ENCODE peak calls at places on chromosomes 2 and 18, in six cellular contexts. E is MM.1S, W is neural progenitor cell, B is fibroblast of lung, Q is IMR-90, L is Karpas-422. R is an unnamed sample.

GRCh38 chr18:39531659-39532058 is 1966.1 kb upstream of the CELF4 start:
- DNase-seq in E (no peak), W (no peak), B (no peak), Q (no peak), L (no peak), R (no peak)

GRCh38 chr2:19800796-19801195 is 101.0 kb downstream of the TTC32 start:
- DNase-seq in E (no peak), W (no peak), B (no peak), Q (no peak), L (no peak), R (no peak)

GRCh38 chr2:1891971-1892486 is 147.7 kb upstream of the PXDN start:
- DNase-seq in E (no peak), W (no peak), B (no peak), Q (no peak), L (no peak), R (no peak)

GRCh38 chr2:86249176-86249842 is 50.1 kb downstream of the MRPL35 start:
- DNase-seq in E (peak; percentile 97), W (no peak), B (peak; percentile 65), Q (peak; percentile 79), L (peak; percentile 54), R (peak; percentile 56)

GRCh38 chr18:49274188-49274714 is 186.2 kb downstream of the DYM start:
- DNase-seq in E (no peak), W (no peak), B (peak; percentile 78), Q (peak; percentile 68), L (no peak), R (no peak)

GRCh38 chr2:237701033-237701858 is 73.9 kb downstream of the LRRFIP1 start:
- DNase-seq in E (no peak), W (no peak), B (no peak), Q (no peak), L (no peak), R (no peak)

GRCh38 chr2:224027070-224027469 is 12.0 kb downstream of the SERPINE2 start:
- DNase-seq in E (no peak), W (peak; percentile 87), B (no peak), Q (no peak), L (no peak), R (no peak)

GRCh38 chr2:212208467-212208866 is 330.1 kb downstream of the ERBB4 start:
- DNase-seq in E (no peak), W (no peak), B (no peak), Q (no peak), L (no peak), R (no peak)

GRCh38 chr2:98705333-98705617 is 25.7 kb downstream of the MGAT4A start:
- DNase-seq in E (no peak), W (no peak), B (no peak), Q (no peak), L (no peak), R (no peak)

GRCh38 chr2:109118321-109118720 is 10.7 kb upstream of the SH3RF3 start:
- DNase-seq in E (no peak), W (no peak), B (no peak), Q (no peak), L (no peak), R (no peak)
- H3K4me2 ChIP-seq in E (no peak overlapping the region), W (no peak overlapping the region), B (no peak overlapping the region), Q (no peak overlapping the region), L (no peak overlapping the region), R (no peak overlapping the region)

GRCh38 chr18:13454363-13455150 is 236.0 kb downstream of the LDLRAD4 start:
- DNase-seq in E (no peak), W (no peak), B (no peak), Q (no peak), L (no peak), R (no peak)

GRCh38 chr18:13456736-13457271 is 238.2 kb downstream of the LDLRAD4 start:
- DNase-seq in E (no peak), W (no peak), B (no peak), Q (no peak), L (no peak), R (no peak)

GRCh38 chr18:13455960-13456471 is 237.5 kb downstream of the LDLRAD4 start:
- DNase-seq in E (no peak), W (no peak), B (no peak), Q (no peak), L (no peak), R (no peak)

GRCh38 chr18:13455470-13455869 is 236.9 kb downstream of the LDLRAD4 start:
- DNase-seq in E (no peak), W (no peak), B (no peak), Q (no peak), L (no peak), R (no peak)

GRCh38 chr18:13457327-13457726 is 238.8 kb downstream of the LDLRAD4 start:
- DNase-seq in E (no peak), W (no peak), B (no peak), Q (no peak), L (no peak), R (no peak)
- H2AFZ ChIP-seq in E (no peak overlapping the region), W (no peak overlapping the region), B (no peak overlapping the region), Q (no peak overlapping the region), L (no peak overlapping the region), R (no peak overlapping the region)

GRCh38 chr2:37500031-37500430 is 155.6 kb downstream of the QPCT start:
- DNase-seq in E (no peak), W (no peak), B (peak; percentile 81), Q (peak; percentile 96), L (no peak), R (no peak)

GRCh38 chr2:37493425-37493824 is 149.0 kb downstream of the QPCT start:
- DNase-seq in E (no peak), W (no peak), B (no peak), Q (no peak), L (no peak), R (no peak)

GRCh38 chr2:37501121-37501520 is 156.7 kb downstream of the QPCT start:
- DNase-seq in E (no peak), W (no peak), B (no peak), Q (no peak), L (no peak), R (no peak)

DNA sequence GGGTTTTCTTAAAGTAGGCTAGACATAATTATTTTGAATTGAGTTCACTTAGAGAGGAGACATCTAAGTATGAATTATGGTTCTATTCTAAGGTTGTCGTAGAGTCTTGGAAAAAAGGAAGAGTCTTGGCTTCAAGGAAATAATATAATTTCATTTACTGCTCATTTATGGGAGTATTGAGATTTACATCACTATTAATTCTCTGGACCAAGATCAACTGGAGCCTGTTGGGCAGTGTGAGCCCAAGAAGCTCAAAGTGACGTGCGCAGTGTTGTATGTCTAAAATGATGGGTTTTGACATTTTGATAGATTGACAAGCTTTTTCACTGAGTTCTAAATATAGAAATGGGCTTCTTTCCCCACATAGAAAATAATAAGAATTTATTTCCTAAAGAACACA is 154.7 kb downstream of the QPCT start:
- DNase-seq in E (no peak), W (no peak), B (no peak), Q (no peak), L (no peak), R (no peak)
- H3K4me2 ChIP-seq in E (no peak overlapping the region), W (no peak overlapping the region), B (no peak overlapping the region), Q (no peak overlapping the region), L (no peak overlapping the region), R (no peak overlapping the region)

GRCh38 chr2:26460613-26461031 is 17.3 kb downstream of the OTOF start:
- DNase-seq in E (no peak), W (no peak), B (no peak), Q (no peak), L (no peak), R (no peak)
- H2AFZ ChIP-seq in E (no peak overlapping the region), W (no peak overlapping the region), B (no peak overlapping the region), Q (no peak overlapping the region), L (no peak overlapping the region), R (no peak overlapping the region)

GRCh38 chr2:200614249-200614648 is 28.4 kb downstream of the AOX1 start:
- DNase-seq in E (no peak), W (no peak), B (no peak), Q (no peak), L (no peak), R (no peak)

GRCh38 chr2:200608341-200609026 is 22.7 kb downstream of the AOX1 start:
- DNase-seq in E (no peak), W (no peak), B (no peak), Q (no peak), L (no peak), R (no peak)

GRCh38 chr2:200613692-200614091 is 27.9 kb downstream of the AOX1 start:
- DNase-seq in E (no peak), W (no peak), B (no peak), Q (no peak), L (no peak), R (no peak)

GRCh38 chr2:200604571-200605255 is 18.9 kb downstream of the AOX1 start:
- DNase-seq in E (no peak), W (no peak), B (peak; percentile 44), Q (peak; percentile 30), L (no peak), R (no peak)

GRCh38 chr2:200609027-200609614 is 23.3 kb downstream of the AOX1 start:
- DNase-seq in E (no peak), W (no peak), B (peak; percentile 72), Q (peak; percentile 89), L (no peak), R (no peak)
- H3K4me2 ChIP-seq in E (no peak overlapping the region), W (no peak overlapping the region), B (peak overlapping the region; percentile 83), Q (peak overlapping the region; percentile 61), L (no peak overlapping the region), R (no peak overlapping the region)

GRCh38 chr2:187220100-187220499 is 228.0 kb downstream of the CALCRL start:
- DNase-seq in E (no peak), W (no peak), B (no peak), Q (no peak), L (no peak), R (no peak)

GRCh38 chr2:187210726-187211125 is 237.3 kb downstream of the CALCRL start:
- DNase-seq in E (no peak), W (no peak), B (no peak), Q (no peak), L (no peak), R (peak; percentile 21)

GRCh38 chr2:187213788-187214187 is 234.3 kb downstream of the CALCRL start:
- DNase-seq in E (no peak), W (no peak), B (no peak), Q (no peak), L (no peak), R (no peak)

GRCh38 chr2:187215576-187216240 is 232.3 kb downstream of the CALCRL start:
- DNase-seq in E (no peak), W (no peak), B (peak; percentile 18), Q (no peak), L (no peak), R (no peak)
- H2AFZ ChIP-seq in E (no peak overlapping the region), W (no peak overlapping the region), B (no peak overlapping the region), Q (no peak overlapping the region), L (no peak overlapping the region), R (no peak overlapping the region)

DNA sequence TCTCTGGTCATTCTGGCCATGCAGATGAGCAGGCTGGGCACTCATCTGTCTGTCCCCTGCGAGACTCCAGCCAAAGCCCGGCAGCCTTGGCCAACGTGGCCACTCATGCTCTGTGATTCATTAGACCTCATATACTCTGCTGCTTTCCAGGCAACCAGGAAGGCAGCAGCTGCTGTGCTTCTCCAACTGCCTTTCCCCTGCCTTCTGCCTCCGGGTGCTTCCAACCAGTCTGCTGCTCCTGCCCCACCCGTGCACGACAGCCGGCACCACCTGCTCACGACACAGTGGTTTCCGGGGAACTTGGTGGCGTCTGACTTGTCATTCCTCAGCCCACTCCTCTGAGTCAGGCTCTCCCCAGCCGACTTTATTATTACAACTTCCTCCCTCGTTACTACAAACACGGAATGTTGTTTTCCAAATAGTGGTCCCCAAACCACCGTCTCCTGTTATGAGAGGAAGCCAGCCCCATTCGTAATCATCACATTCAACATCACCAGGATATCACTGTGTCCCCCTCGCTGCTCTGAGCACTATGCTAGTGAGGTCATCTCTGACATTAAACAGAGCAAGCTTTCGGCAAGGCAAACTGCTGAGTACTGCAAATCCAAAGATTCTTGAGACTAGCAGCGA is 392.4 kb downstream of the ALK start:
- DNase-seq in E (no peak), W (no peak), B (peak; percentile 52), Q (peak; percentile 79), L (no peak), R (peak; percentile 53)
- H3K4me2 ChIP-seq in E (no peak overlapping the region), W (no peak overlapping the region), B (peak overlapping the region; percentile 72), Q (peak overlapping the region; percentile 67), L (no peak overlapping the region), R (peak overlapping the region; percentile 33)

GRCh38 chr2:42663106-42663755 is 94.8 kb downstream of the MTA3 start:
- DNase-seq in E (peak; percentile 71), W (peak; percentile 86), B (peak; percentile 80), Q (peak; percentile 77), L (peak; percentile 91), R (peak; percentile 85)
- H2AFZ ChIP-seq in E (no peak overlapping the region), W (no peak overlapping the region), B (no peak overlapping the region), Q (no peak overlapping the region), L (no peak overlapping the region), R (no peak overlapping the region)